ENCODE peak calls at places on chromosome 1, in five cellular contexts. W, J, Q, H and O are unnamed samples.

GRCh38 chr1:36476945-36477344 is 5.8 kb downstream of the CSF3R start:
- DNase-seq in Q (no peak), H (no peak), J (no peak), W (no peak), O (no peak)

GRCh38 chr1:85371021-85371420 is 93.9 kb downstream of the DDAH1 start:
- DNase-seq in Q (no peak), J (no peak), H (no peak), W (no peak), O (no peak)

GRCh38 chr1:172381981-172382380 is 38.5 kb upstream of the C1orf105 start:
- DNase-seq in W (no peak), J (no peak), H (no peak), Q (no peak), O (no peak)

GRCh38 chr1:167430134-167430848 is 88.0 kb downstream of the CD247 start:
- DNase-seq in Q (no peak), H (no peak), W (no peak), J (no peak), O (peak)

GRCh38 chr1:18480315-18481189 is at the start of gene KLHDC7A:
- DNase-seq in J (no peak), Q (no peak), W (peak), H (no peak), O (peak)

GRCh38 chr1:11707621-11708276 is 16.2 kb downstream of the DRAXIN start:
- DNase-seq in W (peak), J (peak), H (no peak), Q (no peak), O (peak)

GRCh38 chr1:168714012-168714411 is 15.0 kb downstream of the DPT start:
- DNase-seq in H (no peak), J (no peak), Q (no peak), W (peak), O (no peak)

GRCh38 chr1:46488343-46489168 is 1.1 kb upstream of the DMBX1 start:
- DNase-seq in Q (no peak), H (no peak), W (no peak), J (no peak), O (no peak)

GRCh38 chr1:155984341-155984740 is 6.0 kb upstream of the ARHGEF2 start:
- DNase-seq in W (no peak), Q (no peak), H (no peak), J (peak), O (no peak)

GRCh38 chr1:153649867-153650235 is 8.7 kb upstream of the SNAPIN start:
- DNase-seq in J (peak), W (no peak), H (no peak), Q (no peak), O (peak)

GRCh38 chr1:183272390-183272801 is 86.3 kb downstream of the LAMC2 start:
- DNase-seq in Q (no peak), W (no peak), H (no peak), J (no peak), O (no peak)

GRCh38 chr1:234512376-234512965 is 33.5 kb upstream of the TARBP1 start:
- DNase-seq in J (no peak), W (no peak), H (no peak), Q (no peak), O (no peak)